ENCODE peak calls at places on chromosomes 11 and 22, in ten cellular contexts. N is uterus, H is HL-60, L is left ventricle myocardium inferior, U is dorsolateral prefrontal cortex, K is body of pancreas, Y is cardiac muscle cell, Q is heart right ventricle, E is A549, A is IMR-90. X is an unnamed sample.

GRCh38 chr11:117906710-117907109 is 22.5 kb downstream of the TMPRSS13 start:
- DNase-seq in A (no peak), L (no peak), E (no peak), K (no peak), Y (no peak), Q (no peak), U (no peak), N (no peak), H (no peak), X (no peak)

GRCh38 chr11:15843309-15843857 is 513.0 kb downstream of the SOX6 start:
- DNase-seq in A (peak), H (no peak), N (no peak), E (no peak), K (peak), Y (peak), U (peak), Q (no peak), L (no peak), X (no peak)

GRCh38 chr11:91800208-91800914 is 424.3 kb upstream of the FAT3 start:
- DNase-seq in Q (peak), U (no peak), A (no peak), L (no peak), K (no peak), H (no peak), N (no peak), Y (no peak), E (no peak), X (no peak)

GRCh38 chr11:104645276-104646018 is 252.8 kb downstream of the CASP12 start:
- DNase-seq in N (no peak), L (no peak), U (no peak), A (no peak), Q (no peak), Y (no peak), E (no peak), H (no peak), K (no peak), X (no peak)

GRCh38 chr11:27385245-27385644 is 22.2 kb upstream of the CCDC34 start:
- DNase-seq in K (no peak), U (no peak), L (no peak), E (no peak), A (peak), N (no peak), Y (peak), Q (no peak), H (no peak), X (no peak)

GRCh38 chr11:17720796-17721171 is 1.4 kb downstream of the MYOD1 start:
- DNase-seq in Y (no peak), N (no peak), K (no peak), H (no peak), E (no peak), L (no peak), Q (no peak), U (no peak), A (no peak), X (no peak)

GRCh38 chr11:22792497-22792896 is 37.1 kb downstream of the SVIP start:
- DNase-seq in Y (peak), H (no peak), N (no peak), U (peak), L (no peak), K (no peak), Q (no peak), A (peak), E (no peak), X (no peak)

GRCh38 chr11:45945392-45945999 is 23.0 kb downstream of the LARGE2 start:
- DNase-seq in Q (no peak), E (no peak), Y (no peak), K (no peak), H (no peak), L (no peak), U (no peak), A (no peak), N (no peak), X (no peak)

GRCh38 chr11:45578286-45578685 is 87.1 kb downstream of the CHST1 start:
- DNase-seq in Y (no peak), L (no peak), K (no peak), E (no peak), A (no peak), H (no peak), Q (no peak), N (no peak), U (no peak), X (no peak)

GRCh38 chr22:36288571-36289405 is 35.9 kb downstream of the APOL1 start:
- DNase-seq in N (no peak), A (no peak), U (no peak), L (peak), Y (no peak), H (no peak), Q (no peak), K (no peak), E (no peak), X (no peak)

GRCh38 chr22:39932166-39932565 is 28.0 kb upstream of the TMA7B start:
- DNase-seq in K (no peak), H (no peak), N (no peak), L (no peak), A (no peak), Q (no peak), E (no peak), Y (no peak), U (no peak), X (no peak)

GRCh38 chr11:57598831-57599155 is 1.3 kb downstream of the SERPING1 start:
- DNase-seq in K (no peak), U (no peak), Y (peak), A (peak), N (peak), E (no peak), L (no peak), H (no peak), Q (no peak), X (no peak)

GRCh38 chr11:34052608-34053160 is 1.2 kb downstream of the CAPRIN1 start:
- DNase-seq in U (peak), Y (no peak), H (peak), A (no peak), E (no peak), L (peak), N (peak), K (peak), Q (no peak), X (peak)

GRCh38 chr22:31882971-31883370 is 61.4 kb upstream of the YWHAH start:
- DNase-seq in N (no peak), L (no peak), H (no peak), Y (no peak), A (no peak), U (no peak), E (no peak), Q (no peak), K (no peak), X (no peak)

GRCh38 chr11:77619576-77620198 is 17.9 kb downstream of the CLNS1A start:
- DNase-seq in U (no peak), Q (no peak), H (peak), A (peak), E (peak), N (no peak), K (no peak), Y (peak), L (no peak), X (no peak)

GRCh38 chr11:65899356-65900124 is 648 bp downstream of the FOSL1 start:
- DNase-seq in K (peak), U (no peak), A (peak), Y (peak), E (peak), Q (peak), H (no peak), L (peak), N (peak), X (no peak)

GRCh38 chr22:20899827-20900423 is 17.3 kb upstream of the CRKL start:
- DNase-seq in H (no peak), K (no peak), U (no peak), E (no peak), Q (no peak), N (no peak), L (no peak), Y (no peak), A (no peak), X (no peak)

GRCh38 chr11:96152623-96153022 is 190.4 kb downstream of the MAML2 start:
- DNase-seq in A (no peak), H (no peak), Y (no peak), L (no peak), E (no peak), Q (no peak), U (peak), N (no peak), K (no peak), X (no peak)

GRCh38 chr11:69731110-69731509 is 27.3 kb upstream of the FGF19 start:
- DNase-seq in A (no peak), E (no peak), U (no peak), L (no peak), K (no peak), H (no peak), Y (no peak), N (no peak), Q (no peak), X (no peak)

GRCh38 chr11:34630544-34630943 is 9.7 kb downstream of the EHF start:
- DNase-seq in N (no peak), Y (no peak), K (no peak), Q (no peak), H (no peak), U (no peak), A (no peak), E (no peak), L (no peak), X (no peak)

GRCh38 chr22:50303848-50304527 is 3.5 kb downstream of the PLXNB2 start:
- DNase-seq in A (no peak), N (peak), Q (peak), K (peak), L (no peak), E (no peak), Y (no peak), U (no peak), H (peak), X (no peak)

GRCh38 chr11:28537822-28538221 is 429.6 kb downstream of the METTL15 start:
- DNase-seq in K (no peak), H (no peak), A (peak), E (no peak), Q (no peak), Y (no peak), U (no peak), N (no peak), L (no peak), X (no peak)

GRCh38 chr11:9796276-9796675 is 132.4 kb downstream of the SWAP70 start:
- DNase-seq in L (no peak), Y (no peak), H (no peak), Q (no peak), A (no peak), U (no peak), E (no peak), K (no peak), N (no peak), X (no peak)

GRCh38 chr22:46367707-46368191 is 32.2 kb downstream of the TRMU start:
- DNase-seq in L (peak), H (peak), E (peak), K (peak), U (no peak), Q (peak), N (no peak), Y (peak), A (peak), X (no peak)

GRCh38 chr11:119685073-119685746 is 43.8 kb downstream of the NECTIN1 start:
- DNase-seq in N (no peak), Y (no peak), Q (no peak), H (no peak), L (no peak), K (no peak), A (no peak), U (no peak), E (no peak), X (no peak)

GRCh38 chr22:33921576-33922181 is 1.4 kb upstream of the LARGE1 start:
- DNase-seq in A (peak), E (peak), Q (peak), L (peak), U (peak), Y (peak), N (peak), H (no peak), K (peak), X (no peak)

GRCh38 chr11:46036969-46037368 is 84.3 kb downstream of the PHF21A start:
- DNase-seq in L (no peak), Q (no peak), U (no peak), N (no peak), K (no peak), H (no peak), Y (no peak), E (no peak), A (peak), X (no peak)

GRCh38 chr11:47359586-47359985 is 7.1 kb upstream of the MYBPC3 start:
- DNase-seq in H (peak), Q (no peak), L (no peak), K (no peak), A (no peak), Y (no peak), U (no peak), N (no peak), E (no peak), X (no peak)

GRCh38 chr22:39316440-39317083 is 2.9 kb downstream of the RPL3 start:
- DNase-seq in L (peak), N (peak), H (peak), Y (peak), E (no peak), K (peak), Q (peak), A (peak), U (peak), X (no peak)

GRCh38 chr11:12092714-12093113 is 17.7 kb upstream of the MICAL2 start:
- DNase-seq in U (no peak), E (no peak), N (no peak), K (no peak), Q (no peak), H (no peak), A (no peak), L (no peak), Y (no peak), X (no peak)

GRCh38 chr11:75588067-75588481 is 26.0 kb downstream of the SERPINH1 start:
- DNase-seq in L (no peak), K (peak), E (no peak), N (no peak), Y (no peak), A (no peak), H (no peak), Q (no peak), U (no peak), X (no peak)

GRCh38 chr11:15969281-15969680 is 387.1 kb downstream of the SOX6 start:
- DNase-seq in U (no peak), K (peak), E (peak), N (peak), H (peak), Y (peak), L (peak), A (peak), Q (peak), X (no peak)

GRCh38 chr22:42169055-42169469 is 38.5 kb upstream of the CYP2D6 start:
- DNase-seq in Q (peak), E (peak), N (peak), K (peak), A (peak), U (peak), H (peak), Y (peak), L (peak), X (no peak)

GRCh38 chr11:115334932-115335788 is 169.1 kb downstream of the CADM1 start:
- DNase-seq in U (no peak), N (no peak), L (no peak), H (no peak), A (peak), E (peak), Y (peak), Q (no peak), K (no peak), X (no peak)

GRCh38 chr22:29341056-29341848 is 25.8 kb upstream of the RASL10A start:
- DNase-seq in Y (no peak), E (no peak), A (no peak), U (no peak), N (no peak), H (no peak), K (no peak), L (no peak), Q (no peak), X (no peak)

GRCh38 chr22:29342577-29343312 is 27.2 kb upstream of the RASL10A start:
- DNase-seq in E (no peak), Y (no peak), H (no peak), A (no peak), U (no peak), Q (no peak), K (peak), N (no peak), L (no peak), X (no peak)

GRCh38 chr22:29342177-29342576 is 26.7 kb upstream of the RASL10A start:
- DNase-seq in Q (no peak), L (no peak), U (no peak), E (no peak), Y (no peak), N (no peak), A (no peak), H (peak), K (no peak), X (no peak)

GRCh38 chr22:29340566-29340965 is 25.1 kb upstream of the RASL10A start:
- DNase-seq in L (no peak), N (no peak), A (no peak), H (no peak), Y (no peak), E (no peak), U (no peak), Q (no peak), K (no peak), X (no peak)

GRCh38 chr22:29341849-29342127 is 26.3 kb upstream of the RASL10A start:
- DNase-seq in Q (no peak), L (no peak), N (no peak), U (no peak), A (no peak), E (no peak), H (peak), Y (no peak), K (no peak), X (no peak)
- H3K4me3 ChIP-seq in Q (no peak), L (no peak), N (no peak), U (no peak), A (no peak), E (no peak), H (no peak), Y (no peak), K (no peak), X (no peak)

GRCh38 chr22:43996981-43997265 is 27.2 kb upstream of the PARVB start:
- DNase-seq in K (no peak), Q (no peak), N (no peak), U (no peak), A (no peak), E (no peak), H (no peak), Y (no peak), L (no peak), X (no peak)

GRCh38 chr22:43994416-43994815 is 29.7 kb upstream of the PARVB start:
- DNase-seq in U (no peak), L (no peak), K (no peak), H (no peak), N (no peak), E (no peak), Q (no peak), A (no peak), Y (no peak), X (no peak)

GRCh38 chr22:43995057-43995685 is 28.9 kb upstream of the PARVB start:
- DNase-seq in Q (no peak), U (peak), A (no peak), N (no peak), E (no peak), K (no peak), H (no peak), Y (no peak), L (no peak), X (no peak)

GRCh38 chr22:43996170-43996980 is 27.7 kb upstream of the PARVB start:
- DNase-seq in L (peak), K (peak), Y (no peak), A (no peak), Q (peak), E (no peak), H (peak), U (peak), N (no peak), X (peak)

DNA sequence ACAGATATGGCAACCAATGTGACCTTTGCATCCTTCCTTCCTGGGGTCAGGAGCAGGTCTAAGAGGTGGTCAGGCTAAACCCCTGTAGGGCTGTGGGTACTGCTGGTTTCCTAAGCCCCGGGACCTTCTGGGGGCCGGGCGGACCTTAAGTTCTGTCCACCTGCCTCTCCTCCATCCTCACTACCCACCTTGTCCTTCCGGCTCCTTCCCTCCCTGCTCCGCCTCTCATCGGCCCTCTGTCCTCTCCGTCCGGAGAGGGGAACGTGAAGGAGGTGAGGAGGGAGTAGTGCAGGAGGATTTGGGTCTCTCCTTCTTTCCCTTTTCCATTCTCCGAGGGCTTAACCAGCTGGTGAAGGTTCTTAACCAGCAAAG is 28.3 kb upstream of the PARVB start:
- DNase-seq in L (no peak), A (no peak), U (no peak), Y (no peak), Q (no peak), H (no peak), N (no peak), K (no peak), E (no peak), X (no peak)
- H3K27ac ChIP-seq in L (peak), A (no peak), U (peak), Y (no peak), Q (peak), H (no peak), N (no peak), K (no peak), E (no peak), X (no peak)

GRCh38 chr11:72422414-72422813 is 11.9 kb downstream of the CLPB start:
- DNase-seq in A (no peak), U (no peak), E (no peak), H (no peak), Q (no peak), Y (no peak), L (no peak), N (no peak), K (no peak), X (no peak)

GRCh38 chr11:72413914-72414628 is 20.3 kb downstream of the CLPB start:
- DNase-seq in K (peak), E (peak), Q (peak), H (peak), U (peak), Y (peak), A (peak), N (peak), L (peak), X (peak)

GRCh38 chr11:72423840-72424239 is 10.5 kb downstream of the CLPB start:
- DNase-seq in U (no peak), E (no peak), K (no peak), Y (no peak), N (no peak), H (no peak), L (no peak), A (no peak), Q (no peak), X (no peak)

GRCh38 chr11:72421351-72421750 is 13.0 kb downstream of the CLPB start:
- DNase-seq in K (no peak), Q (no peak), U (no peak), E (no peak), N (no peak), L (no peak), Y (no peak), H (no peak), A (peak), X (no peak)

DNA sequence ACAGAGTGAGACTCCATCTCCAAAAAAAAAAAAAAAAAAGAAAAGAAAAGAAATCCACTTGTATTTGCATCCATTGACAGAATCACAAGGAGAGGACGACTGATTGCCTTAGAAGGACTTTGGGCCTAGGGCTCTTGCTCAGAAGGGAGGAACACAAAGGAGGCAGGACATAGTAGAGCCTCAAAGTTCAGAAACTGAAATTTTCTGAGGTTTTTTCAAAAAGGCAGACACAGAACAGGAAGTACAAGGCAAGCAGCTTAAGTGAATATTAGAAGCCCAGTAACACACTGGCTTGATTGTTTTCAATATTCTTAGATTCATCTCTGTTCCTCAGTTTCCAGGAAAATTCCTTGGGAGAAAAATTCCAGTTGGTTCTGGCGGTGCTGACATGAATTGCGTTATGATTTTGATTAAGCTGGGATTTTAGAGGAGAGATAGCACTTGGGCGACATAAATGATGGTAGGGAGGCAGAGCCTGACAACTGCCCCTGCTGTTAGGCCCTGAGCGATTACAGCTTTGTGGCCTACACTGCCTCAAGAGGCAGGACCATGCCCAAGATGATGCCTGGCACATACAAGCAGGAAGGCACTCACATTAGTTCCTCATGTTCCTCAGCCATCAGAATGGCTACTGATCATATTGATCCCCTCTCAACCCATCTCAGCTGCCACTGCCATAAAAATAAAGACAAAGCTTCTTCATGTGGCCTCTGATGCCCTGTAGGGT is 15.3 kb downstream of the CLPB start:
- DNase-seq in E (no peak), Q (no peak), U (no peak), K (no peak), N (no peak), H (no peak), L (no peak), Y (no peak), A (no peak), X (no peak)
- TF ChIP-seq CTCF in E (no peak), Q (no peak), U (no peak), K (no peak), N (no peak), H (no peak), L (no peak), Y (no peak), A (no peak), X (no peak)

GRCh38 chr11:122241561-122241960 is 125.5 kb upstream of the BLID start:
- DNase-seq in Q (no peak), E (no peak), U (no peak), Y (no peak), A (no peak), H (peak), N (no peak), K (no peak), L (no peak), X (no peak)
- H3K4me3 ChIP-seq in Q (no peak), E (no peak), U (no peak), Y (no peak), A (no peak), H (no peak), N (no peak), K (no peak), L (no peak), X (no peak)

X was measured in esophagus squamous epithelium.